ENCODE peak calls at places on chromosomes 4 and X, in eight cellular contexts. Y is IMR-90, X is HFFc6, K is osteocyte, Q is fibroblast of the aortic adventitia, V is B cell, C is heart right ventricle, T is pancreas. J is an unnamed sample.

GRCh38 chr4:6886886-6887285 is 22.7 kb upstream of the TBC1D14 start:
- DNase-seq in Q (no peak), Y (no peak), K (no peak), T (no peak), C (no peak), V (no peak), X (no peak), J (no peak)

GRCh38 chr4:98448923-98449322 is 187.7 kb downstream of the RAP1GDS1 start:
- DNase-seq in K (no peak), Q (no peak), V (peak), C (no peak), X (no peak), Y (no peak), T (no peak), J (no peak)

GRCh38 chrX:37746268-37746931 is 33.5 kb upstream of the CYBB start:
- DNase-seq in K (no peak), T (no peak), Y (no peak), Q (no peak), C (no peak), V (peak), X (no peak), J (peak)

GRCh38 chr4:96691496-96691895 is 851.6 kb downstream of the PDHA2 start:
- DNase-seq in T (no peak), V (no peak), Q (no peak), X (no peak), Y (no peak), C (no peak), K (no peak), J (no peak)

GRCh38 chr4:83272900-83273299 is 11.7 kb downstream of the COQ2 start:
- DNase-seq in Q (no peak), V (peak), C (no peak), K (no peak), Y (no peak), X (no peak), T (no peak), J (peak)

GRCh38 chr4:149980941-149981340 is 97.3 kb upstream of the DCLK2 start:
- DNase-seq in C (peak), K (no peak), T (peak), Q (peak), X (peak), Y (peak), V (peak), J (peak)

GRCh38 chr4:83109480-83110221 is 4.9 kb downstream of the PLAC8 start:
- DNase-seq in Q (no peak), V (peak), K (no peak), X (peak), T (peak), C (no peak), Y (peak), J (peak)

GRCh38 chrX:20412871-20413486 is 146.3 kb upstream of the RPS6KA3 start:
- DNase-seq in T (no peak), V (peak), Y (no peak), X (no peak), K (no peak), Q (no peak), C (peak), J (no peak)

GRCh38 chr4:19319607-19320006 is 932.1 kb upstream of the SLIT2 start:
- DNase-seq in K (no peak), C (no peak), X (no peak), V (no peak), Q (no peak), Y (no peak), T (no peak), J (no peak)

GRCh38 chrX:49243166-49243565 is 7.9 kb downstream of the CCDC22 start:
- DNase-seq in K (no peak), T (no peak), C (no peak), X (no peak), Q (no peak), Y (no peak), V (no peak), J (no peak)

GRCh38 chr4:158826057-158826456 is 57.2 kb downstream of the FNIP2 start:
- DNase-seq in T (no peak), V (no peak), K (no peak), X (no peak), Q (no peak), C (no peak), Y (peak), J (no peak)

GRCh38 chr4:89509708-89510269 is 202.2 kb upstream of the GPRIN3 start:
- DNase-seq in Q (peak), V (no peak), T (no peak), C (no peak), K (no peak), X (peak), Y (peak), J (peak)

GRCh38 chr4:145779319-145779801 is 99.4 kb downstream of the C4orf51 start:
- DNase-seq in Y (no peak), K (no peak), X (peak), C (no peak), Q (no peak), V (no peak), T (no peak), J (no peak)

GRCh38 chrX:68646421-68646820 is 1.0 kb upstream of the STARD8 start:
- DNase-seq in Q (no peak), V (no peak), T (no peak), Y (no peak), X (no peak), C (peak), K (no peak), J (no peak)

GRCh38 chr4:152773322-152773721 is 6.2 kb downstream of the TIGD4 start:
- DNase-seq in T (no peak), V (no peak), Q (no peak), C (no peak), X (no peak), Y (no peak), K (no peak), J (no peak)

GRCh38 chr4:185219551-185220344 is 10.3 kb downstream of the SNX25 start:
- DNase-seq in Q (peak), K (no peak), C (peak), V (peak), X (peak), T (no peak), Y (peak), J (peak)

DNA sequence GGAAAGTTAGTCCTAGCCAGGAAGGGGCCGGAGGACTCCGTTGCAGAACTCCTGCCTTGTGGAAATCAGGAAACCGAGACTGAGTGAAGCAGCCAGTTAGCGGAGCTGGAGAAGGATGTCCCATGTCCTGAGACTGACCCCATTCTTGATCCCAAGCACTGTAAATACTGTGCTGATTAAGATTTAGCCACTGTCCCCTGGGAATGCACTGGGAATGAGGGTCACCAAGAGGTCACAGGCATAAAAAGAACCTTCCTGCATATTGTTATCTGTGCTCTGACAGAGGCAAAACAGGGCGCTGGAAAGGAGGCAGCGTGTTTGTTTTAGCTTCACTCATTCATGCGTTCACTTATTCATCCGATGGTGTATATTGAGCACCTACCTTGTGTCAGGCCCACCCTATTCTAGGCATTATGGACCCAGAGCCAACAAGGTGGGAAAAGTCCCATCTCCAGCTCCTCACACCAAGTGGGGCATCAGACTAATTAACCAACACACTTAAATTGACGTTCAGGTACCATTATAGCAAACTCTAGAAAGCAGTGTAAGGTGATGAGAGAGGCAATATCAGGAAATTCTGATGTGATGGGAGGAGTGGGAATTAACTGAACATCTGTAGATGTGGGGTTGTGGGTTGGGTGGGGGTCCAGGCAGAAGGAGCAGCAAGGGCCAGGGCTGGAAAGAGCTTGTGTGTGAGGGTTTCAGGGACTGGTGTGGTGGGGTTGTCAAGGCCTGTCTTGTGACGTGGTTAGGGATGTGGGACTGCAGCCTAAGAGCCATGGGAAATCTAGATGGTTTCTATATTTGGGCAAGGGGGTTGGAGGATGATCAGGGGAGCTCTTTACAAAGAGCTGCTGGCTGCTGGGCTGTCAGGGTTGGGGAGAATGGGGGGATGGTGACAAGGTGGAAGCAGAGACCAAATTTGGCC is 10.6 kb upstream of the SLC2A9 start:
- DNase-seq in T (no peak), K (no peak), V (no peak), X (no peak), Q (no peak), C (peak), Y (no peak), J (no peak)
- TF ChIP-seq CTCF in T (no peak), K (no peak), V (no peak), X (no peak), Q (no peak), C (no peak), Y (no peak), J (no peak)

DNA sequence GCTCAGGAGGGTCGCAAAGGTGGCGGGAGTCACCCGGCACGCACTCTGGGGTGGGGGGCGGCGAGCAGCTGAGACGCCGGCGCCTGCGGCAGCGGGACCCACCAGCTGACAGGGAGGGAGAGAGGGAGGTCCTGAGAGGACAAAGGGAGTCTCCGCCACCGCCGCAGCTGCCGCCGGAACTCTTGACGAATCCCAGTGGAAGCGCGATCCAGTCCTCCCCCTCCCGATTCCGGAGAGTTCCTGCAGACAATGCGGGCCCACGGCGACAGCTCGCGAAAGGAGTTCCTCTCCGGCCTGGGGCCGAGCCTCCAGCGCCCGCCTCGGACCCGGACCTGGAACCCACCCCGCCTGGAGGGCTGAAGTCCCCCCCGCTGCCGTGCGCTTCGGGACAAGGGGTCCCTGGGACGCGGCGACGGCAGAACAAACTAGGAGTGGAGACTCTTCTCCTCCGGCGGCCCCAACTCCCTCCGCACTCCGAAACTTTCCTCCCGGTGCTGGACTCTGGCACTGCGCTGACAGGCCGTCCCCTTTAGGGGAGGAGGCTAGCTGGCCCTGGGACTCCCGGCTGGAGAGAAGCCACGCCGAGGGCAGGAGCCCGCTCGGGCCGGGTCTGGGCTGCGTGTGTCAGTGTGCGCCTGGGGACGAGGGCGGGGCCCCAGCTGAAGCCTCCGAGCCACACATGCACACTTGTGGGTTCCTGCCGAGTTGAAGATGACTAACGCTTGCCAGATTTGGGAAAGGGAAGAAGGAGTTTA is at the start of gene ANTXR2:
- DNase-seq in Y (peak), T (peak), C (peak), V (peak), K (peak), Q (peak), X (peak), J (peak)
- TF ChIP-seq CTCF in Y (peak), T (no peak), C (peak), V (no peak), K (peak), Q (no peak), X (no peak), J (no peak)

GRCh38 chrX:109632906-109633504 is 8.0 kb upstream of the KCNE5 start:
- DNase-seq in X (peak), K (no peak), C (no peak), Q (peak), V (peak), T (no peak), Y (peak), J (no peak)
- TF ChIP-seq CTCF in X (peak), K (peak), C (peak), Q (peak), V (peak), T (no peak), Y (peak), J (peak)

GRCh38 chr4:3607690-3608514 is 75.7 kb upstream of the LRPAP1 start:
- DNase-seq in Y (no peak), C (no peak), T (no peak), X (no peak), K (no peak), V (no peak), Q (no peak), J (no peak)

GRCh38 chr4:3599951-3600350 is 67.7 kb upstream of the LRPAP1 start:
- DNase-seq in Q (no peak), V (no peak), Y (no peak), C (no peak), K (no peak), X (no peak), T (no peak), J (no peak)

GRCh38 chr4:3601992-3602391 is 69.8 kb upstream of the LRPAP1 start:
- DNase-seq in K (no peak), Q (no peak), T (no peak), V (no peak), X (no peak), C (no peak), Y (no peak), J (no peak)

DNA sequence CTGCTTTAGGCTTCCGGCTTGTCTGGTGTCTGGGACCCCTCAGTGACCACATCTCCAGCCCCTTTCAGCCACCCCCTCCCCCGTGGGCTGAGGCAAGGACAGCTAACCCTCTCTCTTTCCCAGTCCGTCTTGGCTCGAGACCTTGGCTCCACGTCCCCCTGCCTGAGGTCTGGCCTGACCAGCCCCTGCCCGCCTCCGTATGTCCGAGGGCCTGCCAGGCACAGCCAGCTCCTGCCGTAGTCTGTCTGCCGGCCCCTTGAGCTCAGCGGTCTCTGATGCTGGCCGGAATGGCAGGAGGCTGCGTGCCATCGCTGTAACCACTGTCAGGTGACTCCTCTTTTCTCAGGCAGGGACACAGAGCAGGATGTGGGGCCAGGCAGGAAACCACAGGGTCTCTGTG is 73.3 kb upstream of the LRPAP1 start:
- DNase-seq in C (no peak), T (no peak), V (no peak), K (no peak), X (no peak), Y (no peak), Q (no peak), J (no peak)
- TF ChIP-seq CTCF in C (no peak), T (no peak), V (no peak), K (no peak), X (no peak), Y (no peak), Q (no peak), J (no peak)

DNA sequence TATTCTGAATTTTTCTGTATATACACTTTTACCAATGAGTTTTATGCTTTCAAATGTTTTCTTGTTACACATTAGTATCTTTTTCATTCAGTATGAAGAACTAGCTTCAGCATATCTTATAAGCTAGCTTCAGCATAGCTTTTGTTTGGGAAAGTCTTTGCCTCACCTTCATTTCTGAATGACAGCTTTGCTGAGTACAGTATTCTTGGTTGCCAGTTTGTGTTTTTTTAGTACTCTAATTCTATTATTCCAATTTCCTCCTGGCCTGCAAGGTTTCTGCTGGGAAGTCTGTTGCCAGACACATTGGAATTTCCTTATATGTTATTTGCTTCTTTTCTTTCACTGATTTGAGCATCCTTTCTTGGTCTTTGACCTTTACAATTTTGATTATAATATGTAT is 278.8 kb downstream of the SPATA18 start:
- DNase-seq in Q (no peak), T (no peak), Y (no peak), V (no peak), K (no peak), X (no peak), C (no peak), J (no peak)
- TF ChIP-seq CTCF in Q (no peak), T (no peak), Y (no peak), V (no peak), K (no peak), X (no peak), C (no peak), J (no peak)

DNA sequence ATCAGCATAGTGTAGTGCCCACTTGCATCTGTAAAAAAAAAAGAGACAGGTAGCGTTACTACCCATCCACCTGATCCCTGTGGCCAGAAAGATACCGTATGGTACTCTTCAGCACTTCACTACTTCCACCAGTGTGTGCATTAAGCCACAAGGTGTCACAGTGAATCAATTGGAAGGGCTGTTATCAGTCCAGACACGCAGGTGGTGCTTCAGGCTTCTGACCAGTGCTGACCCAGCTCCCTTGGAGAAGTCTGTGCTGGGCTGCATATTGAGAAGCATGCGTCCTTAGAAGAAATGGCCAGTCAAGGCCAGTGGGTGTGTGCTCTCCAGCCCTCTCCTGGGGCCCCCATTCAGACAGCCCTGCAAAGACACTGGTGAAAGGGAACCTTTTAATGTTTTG is 10.6 kb downstream of the LDB2 start:
- DNase-seq in Q (no peak), K (no peak), V (no peak), C (no peak), Y (no peak), X (no peak), T (no peak), J (no peak)
- TF ChIP-seq CTCF in Q (no peak), K (no peak), V (no peak), C (no peak), Y (no peak), X (no peak), T (no peak), J (no peak)

GRCh38 chr4:103802766-103803165 is 83.0 kb upstream of the TACR3 start:
- DNase-seq in T (no peak), Q (no peak), Y (no peak), C (no peak), K (no peak), X (no peak), V (no peak), J (no peak)
- TF ChIP-seq CTCF in T (no peak), Q (no peak), Y (no peak), C (no peak), K (no peak), X (no peak), V (no peak), J (no peak)

GRCh38 chr4:108058685-108059440 is 69.2 kb downstream of the HADH start:
- DNase-seq in T (no peak), Y (peak), X (peak), C (no peak), Q (no peak), K (no peak), V (no peak), J (no peak)
- TF ChIP-seq CTCF in T (no peak), Y (no peak), X (no peak), C (no peak), Q (no peak), K (no peak), V (no peak), J (no peak)

GRCh38 chrX:8672176-8672575 is 59.8 kb downstream of the ANOS1 start:
- DNase-seq in X (no peak), Y (no peak), K (no peak), C (no peak), T (no peak), Q (no peak), V (no peak), J (no peak)

GRCh38 chrX:8663325-8663724 is 68.6 kb downstream of the ANOS1 start:
- DNase-seq in C (no peak), Y (no peak), T (no peak), Q (peak), V (no peak), K (no peak), X (no peak), J (no peak)

GRCh38 chrX:8673211-8673610 is 58.7 kb downstream of the ANOS1 start:
- DNase-seq in K (no peak), Y (no peak), T (no peak), X (no peak), V (no peak), C (no peak), Q (no peak), J (no peak)

DNA sequence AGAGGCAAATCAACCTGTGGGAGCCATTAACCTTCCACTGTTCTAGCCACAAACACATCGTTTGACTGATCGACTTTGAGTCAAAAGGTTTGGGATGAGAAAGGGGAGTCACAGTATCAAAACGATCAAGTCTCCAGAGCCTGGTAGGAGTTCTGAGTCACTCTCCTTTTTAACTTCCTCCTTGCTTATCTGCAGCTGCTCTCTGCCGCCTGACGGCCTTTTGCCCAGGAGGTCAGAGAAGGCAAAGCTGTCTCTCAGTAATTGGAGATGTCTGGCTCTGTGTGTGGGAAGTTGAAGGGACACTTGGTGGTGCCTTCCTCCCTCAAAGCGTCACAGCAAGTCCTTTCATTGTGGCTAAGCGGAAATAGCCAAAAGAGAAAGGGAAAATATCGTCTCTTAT is 63.1 kb downstream of the ANOS1 start:
- DNase-seq in Y (no peak), T (no peak), Q (no peak), X (no peak), C (no peak), K (no peak), V (no peak), J (no peak)
- TF ChIP-seq CTCF in Y (no peak), T (no peak), Q (no peak), X (no peak), C (no peak), K (no peak), V (no peak), J (no peak)

J was measured in GM13976.